ENCODE peak calls at places on chromosomes 6 and 20, in five cellular contexts. M is GM23248, E is HepG2, G is astrocyte, C is neural progenitor cell. I is an unnamed sample.

GRCh38 chr6:165663283-165663735 is 268 bp upstream of the PDE10A start:
- DNase-seq in M (peak), E (no peak), G (no peak), C (peak), I (no peak)

GRCh38 chr20:62263396-62263795 is 25.1 kb downstream of the OSBPL2 start:
- DNase-seq in M (no peak), E (no peak), G (no peak), C (no peak), I (no peak)

GRCh38 chr6:149026530-149026942 is 279.7 kb downstream of the UST start:
- DNase-seq in M (peak), E (peak), G (peak), C (peak), I (peak)

GRCh38 chr6:66478705-66479104 is 771.7 kb upstream of the EYS start:
- DNase-seq in M (no peak), E (peak), G (no peak), C (no peak), I (no peak)

GRCh38 chr6:24709014-24709711 is 9.8 kb downstream of the C6orf62 start:
- DNase-seq in M (no peak), E (no peak), G (no peak), C (no peak), I (no peak)

GRCh38 chr6:83615025-83615999 is 93.6 kb downstream of the SNAP91 start:
- DNase-seq in M (peak), E (peak), G (peak), C (peak), I (peak)

GRCh38 chr6:159217595-159218275 is 48.5 kb downstream of the FNDC1 start:
- DNase-seq in M (peak), E (peak), G (peak), C (peak), I (no peak)

GRCh38 chr6:24283043-24283985 is 74.5 kb downstream of the DCDC2 start:
- DNase-seq in M (peak), E (peak), G (peak), C (peak), I (peak)

GRCh38 chr6:70520575-70520974 is 46.2 kb upstream of the SDHAF4 start:
- DNase-seq in M (peak), E (peak), G (no peak), C (no peak), I (peak)

GRCh38 chr6:118288355-118289124 is 259.6 kb upstream of the PLN start:
- DNase-seq in M (peak), E (no peak), G (peak), C (no peak), I (no peak)

GRCh38 chr20:63045401-63045800 is 38.6 kb upstream of the BHLHE23 start:
- DNase-seq in M (no peak), E (no peak), G (no peak), C (no peak), I (no peak)

GRCh38 chr6:22821664-22822320 is 252.4 kb downstream of the HDGFL1 start:
- DNase-seq in M (peak), E (no peak), G (peak), C (no peak), I (no peak)

GRCh38 chr6:130912451-130912850 is 85.2 kb downstream of the SMLR1 start:
- DNase-seq in M (no peak), E (no peak), G (no peak), C (no peak), I (no peak)

GRCh38 chr6:34462561-34462971 is 3.3 kb upstream of the PACSIN1 start:
- DNase-seq in M (peak), E (peak), G (no peak), C (peak), I (no peak)

GRCh38 chr6:170152989-170153388 is 137.9 kb downstream of the DLL1 start:
- DNase-seq in M (no peak), E (peak), G (peak), C (peak), I (no peak)

GRCh38 chr20:58086763-58087566 is 141.5 kb downstream of the ANKRD60 start:
- DNase-seq in M (peak), E (peak), G (no peak), C (peak), I (peak)

GRCh38 chr20:53623127-53623453 is 29.5 kb upstream of the ZNF217 start:
- DNase-seq in M (no peak), E (no peak), G (no peak), C (no peak), I (no peak)

GRCh38 chr6:78538002-78538401 is 329.3 kb upstream of the IRAK1BP1 start:
- DNase-seq in M (peak), E (no peak), G (peak), C (no peak), I (no peak)

GRCh38 chr6:30295844-30296243 is 30.9 kb upstream of the TRIM39 start:
- DNase-seq in M (no peak), E (no peak), G (no peak), C (no peak), I (no peak)

GRCh38 chr6:75437451-75438185 is 56.0 kb downstream of the FILIP1 start:
- DNase-seq in M (peak), E (no peak), G (peak), C (no peak), I (no peak)

GRCh38 chr6:163415620-163416379 is 1.3 kb downstream of the QKI start:
- DNase-seq in M (peak), E (peak), G (peak), C (peak), I (peak)

GRCh38 chr6:32967151-32968091 is 973 bp upstream of the BRD2 start:
- DNase-seq in M (peak), E (peak), G (peak), C (peak), I (peak)

GRCh38 chr20:34529742-34530141 is 13.5 kb downstream of the DYNLRB1 start:
- DNase-seq in M (no peak), E (no peak), G (no peak), C (no peak), I (no peak)

GRCh38 chr20:19864130-19864529 is 106.1 kb downstream of the RIN2 start:
- DNase-seq in M (peak), E (no peak), G (no peak), C (no peak), I (no peak)

GRCh38 chr6:2970034-2970685 is 1.2 kb downstream of the SERPINB6 start:
- DNase-seq in M (peak), E (no peak), G (peak), C (peak), I (no peak)

GRCh38 chr6:136566851-136567250 is 16.6 kb upstream of the MAP7 start:
- DNase-seq in M (no peak), E (no peak), G (no peak), C (no peak), I (no peak)
- H3K9ac ChIP-seq in M (no peak), E (no peak), G (no peak), C (no peak), I (no peak)

GRCh38 chr6:142820336-142821016 is 124.5 kb downstream of the HIVEP2 start:
- DNase-seq in M (no peak), E (no peak), G (no peak), C (no peak), I (no peak)
- H2AFZ ChIP-seq in M (no peak), E (no peak), G (no peak), C (no peak), I (peak)

GRCh38 chr20:36305602-36306556 is at the start of gene DLGAP4:
- DNase-seq in M (no peak), E (no peak), G (no peak), C (peak), I (no peak)
- TF ChIP-seq EZH2 in M (peak), E (no peak), G (peak), C (no peak), I (no peak)

GRCh38 chr6:10425973-10426780 is 11.3 kb upstream of the TFAP2A start:
- DNase-seq in M (peak), E (peak), G (peak), C (peak), I (no peak)
- H3K9ac ChIP-seq in M (peak), E (peak), G (peak), C (no peak), I (no peak)

GRCh38 chr20:46893051-46893450 is 1.6 kb upstream of the EYA2 start:
- DNase-seq in M (no peak), E (no peak), G (no peak), C (no peak), I (no peak)

GRCh38 chr20:46894579-46894958 is at the start of gene EYA2:
- DNase-seq in M (peak), E (no peak), G (no peak), C (peak), I (no peak)

GRCh38 chr20:46894971-46895905 is 595 bp downstream of the EYA2 start:
- DNase-seq in M (peak), E (no peak), G (no peak), C (peak), I (no peak)

GRCh38 chr20:46895906-46896242 is 1.2 kb downstream of the EYA2 start:
- DNase-seq in M (no peak), E (no peak), G (no peak), C (no peak), I (no peak)

GRCh38 chr20:46893877-46894578 is 615 bp upstream of the EYA2 start:
- DNase-seq in M (no peak), E (no peak), G (no peak), C (no peak), I (no peak)
- H2AFZ ChIP-seq in M (no peak), E (no peak), G (no peak), C (no peak), I (no peak)

DNA sequence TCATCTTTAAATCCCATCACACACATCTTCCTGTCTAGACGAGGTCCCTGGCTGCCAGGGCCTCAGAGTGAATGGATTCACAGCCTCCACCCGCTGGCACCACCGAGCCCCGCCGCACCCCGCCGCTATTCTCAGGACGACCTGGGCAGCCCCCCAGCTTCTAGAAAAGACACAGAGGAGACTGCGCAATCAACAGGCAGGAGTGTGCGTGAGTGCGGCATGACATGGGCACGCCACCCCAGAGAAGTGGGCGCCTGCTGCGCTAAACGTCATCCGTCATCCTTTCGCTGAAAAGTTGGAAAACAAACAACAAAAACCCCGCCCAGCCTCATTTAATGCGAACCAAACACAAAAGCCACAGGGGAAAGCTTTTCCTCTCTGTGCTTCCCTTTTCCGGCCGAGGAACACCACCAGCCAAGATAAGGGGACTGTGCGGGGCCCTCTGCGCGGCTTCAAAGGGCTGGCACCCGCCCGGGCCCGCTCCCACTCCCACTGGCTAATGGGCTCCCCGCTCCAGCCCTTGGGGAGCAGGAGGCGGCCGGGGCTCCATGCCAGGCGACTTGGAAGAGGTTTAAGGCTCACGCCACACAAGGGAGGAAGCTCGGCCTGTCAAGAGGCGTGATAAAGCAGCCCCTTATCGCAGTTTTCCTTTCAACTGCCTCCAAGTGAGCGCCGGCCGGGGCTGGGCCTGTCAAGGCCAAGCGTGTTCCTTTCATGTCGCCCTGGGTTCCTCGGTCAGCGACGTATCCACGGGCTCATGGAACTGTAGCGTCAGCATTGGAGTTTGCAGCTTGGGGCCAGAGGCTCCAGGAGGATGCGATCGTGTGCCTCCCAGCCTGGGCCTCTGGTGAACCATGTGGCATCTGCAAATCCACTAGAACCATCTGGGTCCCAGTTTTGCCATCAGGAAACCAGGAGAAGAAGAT is 50.1 kb downstream of the NFATC2 start:
- DNase-seq in M (peak), E (no peak), G (peak), C (peak), I (no peak)
- TF ChIP-seq EZH2 in M (no peak), E (no peak), G (no peak), C (no peak), I (no peak)

GRCh38 chr6:105178110-105178509 is 1.7 kb downstream of the POPDC3 start:
- DNase-seq in M (peak), E (no peak), G (peak), C (no peak), I (no peak)

GRCh38 chr6:105181981-105182515 is 2.2 kb upstream of the POPDC3 start:
- DNase-seq in M (no peak), E (no peak), G (no peak), C (no peak), I (no peak)

GRCh38 chr6:105177521-105177920 is 2.3 kb downstream of the POPDC3 start:
- DNase-seq in M (no peak), E (no peak), G (no peak), C (no peak), I (no peak)

GRCh38 chr6:105178636-105179035 is 1.2 kb downstream of the POPDC3 start:
- DNase-seq in M (no peak), E (no peak), G (no peak), C (no peak), I (no peak)

DNA sequence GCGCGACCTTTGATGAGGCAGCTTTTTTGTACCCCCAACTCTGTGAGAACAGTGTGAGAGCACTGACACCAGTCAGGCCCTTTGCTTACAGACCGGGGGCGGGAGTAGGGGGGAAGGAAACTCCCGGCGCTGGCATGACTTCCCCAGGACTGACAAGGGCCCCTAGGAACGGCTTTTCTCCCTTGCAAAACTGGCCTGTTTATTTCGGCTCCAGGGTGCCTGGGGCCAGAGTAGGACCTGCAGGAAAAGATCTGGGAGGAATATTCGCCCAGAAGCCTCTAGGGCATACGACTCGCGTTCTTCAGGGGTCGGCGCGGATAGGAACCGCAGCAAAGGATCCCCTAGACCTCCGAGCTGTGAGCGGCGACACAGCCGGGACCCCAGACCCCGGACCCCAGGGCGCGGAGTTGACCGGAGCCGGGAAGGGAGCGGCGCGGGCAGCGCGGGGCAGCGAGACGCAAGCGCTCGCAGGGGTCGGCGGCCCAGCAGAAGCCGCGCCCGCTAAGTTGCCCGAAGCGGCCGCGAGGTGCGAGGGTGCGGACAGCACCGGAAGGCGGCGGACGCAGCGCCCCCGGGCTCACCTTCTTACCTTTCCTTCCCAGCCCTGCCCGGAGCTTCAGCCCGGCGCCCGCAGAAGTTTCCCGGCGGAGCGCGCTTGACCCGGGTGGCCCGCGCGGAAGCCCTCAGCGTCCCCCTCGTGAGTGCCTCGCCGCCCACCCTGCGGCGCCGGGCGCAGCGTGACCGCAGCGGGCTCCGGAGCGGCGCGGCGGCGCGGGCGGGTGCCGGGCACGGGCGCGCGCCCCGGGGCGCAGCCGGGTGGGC is at the start of gene POPDC3:
- DNase-seq in M (peak), E (no peak), G (no peak), C (peak), I (no peak)
- H3K9ac ChIP-seq in M (peak), E (no peak), G (peak), C (no peak), I (no peak)

DNA sequence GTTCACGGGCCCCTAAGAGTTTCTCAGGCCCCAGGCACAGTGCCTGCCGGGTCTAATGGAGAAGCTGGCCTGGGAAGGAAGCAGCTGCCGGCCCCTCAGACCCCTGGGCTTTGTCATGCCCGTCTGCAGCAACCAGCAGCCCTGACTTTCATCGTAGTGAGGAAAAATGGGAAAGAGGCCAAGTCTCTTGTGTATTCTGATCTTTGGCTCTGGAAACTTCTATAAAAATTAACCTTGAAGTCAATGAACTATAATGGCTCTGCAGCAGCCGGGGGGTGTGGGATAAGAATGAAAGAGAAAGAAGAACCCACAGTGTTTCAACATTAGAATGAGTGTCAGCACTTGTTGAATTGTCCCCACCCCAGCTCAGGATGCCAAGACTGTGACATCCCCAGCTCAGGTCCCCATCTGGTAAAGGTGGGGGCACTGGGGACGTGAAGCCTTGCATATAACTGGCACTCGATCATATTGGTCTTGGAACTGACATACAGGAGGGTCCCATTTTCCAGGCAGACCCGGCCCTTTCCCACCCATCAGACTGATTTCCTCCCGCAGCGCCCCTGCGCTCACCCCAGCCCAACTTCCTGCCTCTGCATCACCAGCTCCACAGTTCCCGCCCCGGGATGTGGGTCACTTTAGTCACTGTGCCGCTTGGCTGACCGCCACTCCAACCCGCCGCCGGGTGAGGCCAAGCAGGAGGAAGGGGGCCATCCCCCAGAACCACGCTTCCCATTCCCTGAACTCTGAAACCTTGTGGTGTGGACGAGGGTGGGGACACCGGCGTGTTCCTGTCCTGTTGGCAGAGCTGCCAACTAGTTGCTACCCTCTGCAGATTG is 12.7 kb downstream of the TGM2 start:
- DNase-seq in M (peak), E (peak), G (peak), C (no peak), I (no peak)
- H2AFZ ChIP-seq in M (no peak), E (no peak), G (peak), C (no peak), I (no peak)